ENCODE peak calls at places on chromosomes 1 and 21, in eight cellular contexts. S is tibial nerve, J is breast epithelium, F is HCT116, L is K562, Z is transverse colon, B is suprapubic skin, V is spleen. R is an unnamed sample.
A peak's percentile ranks its signal among the peaks of the same experiment; 100 is the strongest.

GRCh38 chr1:223102797-223103533 is 40.1 kb downstream of the TLR5 start:
- DNase-seq in S (no peak), F (no peak), Z (no peak), V (no peak), B (no peak), J (no peak), L (no peak), R (peak; percentile 62)

GRCh38 chr1:45230537-45230936 is 24.1 kb upstream of the ZSWIM5 start:
- DNase-seq in V (no peak), Z (peak; percentile 40), J (no peak), L (no peak), F (no peak), B (no peak), S (no peak), R (no peak)

GRCh38 chr21:33268736-33269441 is 2.7 kb downstream of the IL10RB start:
- DNase-seq in L (no peak), V (no peak), J (peak; percentile 96), Z (peak; percentile 97), F (peak; percentile 90), S (no peak), B (peak; percentile 77), R (no peak)

GRCh38 chr1:39491146-39491921 is at the start of gene BMP8A:
- DNase-seq in Z (peak; percentile 83), L (peak; percentile 97), S (no peak), J (no peak), F (peak; percentile 36), B (no peak), V (peak; percentile 92), R (peak; percentile 80)

GRCh38 chr1:203669739-203670138 is 43.1 kb downstream of the ATP2B4 start:
- DNase-seq in Z (no peak), L (no peak), B (no peak), J (no peak), F (peak; percentile 46), S (no peak), V (no peak), R (no peak)

GRCh38 chr1:17207966-17208418 is 3.1 kb downstream of the PADI1 start:
- DNase-seq in J (no peak), Z (no peak), B (no peak), S (no peak), F (peak; percentile 63), V (no peak), L (peak; percentile 47), R (no peak)

GRCh38 chr1:170204121-170204520 is 58.4 kb downstream of the NTMT2 start:
- DNase-seq in F (no peak), L (no peak), B (no peak), S (no peak), Z (no peak), V (no peak), J (no peak), R (no peak)

GRCh38 chr1:86229405-86229804 is 72.8 kb upstream of the COL24A1 start:
- DNase-seq in J (no peak), L (no peak), F (no peak), B (no peak), S (no peak), Z (no peak), V (no peak), R (no peak)

GRCh38 chr1:32903991-32904776 is 3.0 kb upstream of the TMEM54 start:
- DNase-seq in F (no peak), J (no peak), B (no peak), Z (peak; percentile 86), L (no peak), V (no peak), S (no peak), R (no peak)

GRCh38 chr1:153399401-153400055 is 8.7 kb upstream of the S100A8 start:
- DNase-seq in B (no peak), L (no peak), Z (no peak), J (no peak), S (no peak), V (no peak), F (no peak), R (no peak)

GRCh38 chr1:232303221-232303620 is 326.7 kb downstream of the SIPA1L2 start:
- DNase-seq in Z (no peak), S (no peak), B (no peak), V (no peak), F (no peak), L (no peak), J (no peak), R (no peak)

GRCh38 chr1:227155004-227155403 is 163.3 kb downstream of the CDC42BPA start:
- DNase-seq in S (no peak), L (no peak), J (no peak), V (no peak), Z (no peak), B (no peak), F (no peak), R (no peak)

GRCh38 chr1:113881661-113882060 is 5.7 kb downstream of the BCL2L15 start:
- DNase-seq in J (no peak), F (no peak), B (no peak), V (no peak), L (no peak), S (no peak), Z (no peak), R (no peak)

GRCh38 chr1:223622132-223622842 is 43.2 kb downstream of the CAPN8 start:
- DNase-seq in J (no peak), S (no peak), Z (no peak), L (no peak), F (no peak), B (no peak), V (no peak), R (no peak)

GRCh38 chr1:19910650-19911049 is 12.8 kb downstream of the PLA2G2E start:
- DNase-seq in V (no peak), Z (no peak), F (no peak), S (no peak), B (no peak), J (no peak), L (no peak), R (no peak)

GRCh38 chr21:36388835-36389234 is 3.6 kb downstream of the CHAF1B start:
- DNase-seq in Z (no peak), V (no peak), B (no peak), J (no peak), S (no peak), F (no peak), L (no peak), R (no peak)

GRCh38 chr1:25065246-25066238 is 135.5 kb upstream of the RUNX3 start:
- DNase-seq in L (no peak), V (peak; percentile 86), S (no peak), Z (no peak), F (no peak), J (no peak), B (no peak), R (no peak)

GRCh38 chr1:43764581-43764980 is 57.2 kb downstream of the ST3GAL3 start:
- DNase-seq in Z (no peak), V (no peak), S (no peak), J (no peak), L (no peak), B (no peak), F (no peak), R (peak; percentile 57)

GRCh38 chr1:107782192-107782845 is 182.7 kb downstream of the VAV3 start:
- DNase-seq in S (peak; percentile 85), L (peak; percentile 35), Z (no peak), V (no peak), B (no peak), F (peak; percentile 34), J (no peak), R (peak; percentile 43)

GRCh38 chr21:26801524-26801923 is 43.7 kb downstream of the ADAMTS1 start:
- DNase-seq in Z (no peak), J (no peak), L (no peak), B (no peak), V (no peak), F (no peak), S (no peak), R (no peak)
- TF ChIP-seq POLR2A in Z (no peak), J (no peak), L (no peak), B (no peak), V (no peak), F (no peak), S (no peak), R (no peak)

GRCh38 chr21:45522381-45522780 is 19.9 kb downstream of the SLC19A1 start:
- DNase-seq in V (peak; percentile 1), L (no peak), J (no peak), Z (peak; percentile 4), F (no peak), B (no peak), S (no peak), R (no peak)

GRCh38 chr21:45521241-45521640 is 21.0 kb downstream of the SLC19A1 start:
- DNase-seq in B (no peak), F (no peak), J (no peak), Z (no peak), S (no peak), V (no peak), L (no peak), R (no peak)

GRCh38 chr21:45523411-45524101 is 18.7 kb downstream of the SLC19A1 start:
- DNase-seq in L (no peak), S (no peak), F (no peak), B (peak; percentile 51), J (peak; percentile 24), V (peak; percentile 69), Z (peak; percentile 6), R (no peak)

GRCh38 chr21:45524756-45525152 is 17.5 kb downstream of the SLC19A1 start:
- DNase-seq in B (peak; percentile 46), J (peak; percentile 41), V (peak; percentile 35), S (no peak), Z (no peak), L (no peak), F (no peak), R (peak; percentile 9)

GRCh38 chr21:45522986-45523385 is 19.3 kb downstream of the SLC19A1 start:
- DNase-seq in S (no peak), V (peak; percentile 31), B (peak; percentile 30), J (peak; percentile 3), F (no peak), L (no peak), Z (peak; percentile 1), R (no peak)
- H3K9me3 ChIP-seq in S (peaks cover 36% of the 10 kb centered on the region), V (peaks cover 41% of the 10 kb centered on the region), B (no peaks in the 10 kb centered on the region), J (peaks cover 14% of the 10 kb centered on the region), F (peaks cover 23% of the 10 kb centered on the region), L (no peaks in the 10 kb centered on the region), Z (peaks cover 24% of the 10 kb centered on the region), R (peaks cover 12% of the 10 kb centered on the region)

GRCh38 chr1:8381618-8382017 is 63.7 kb downstream of the SLC45A1 start:
- DNase-seq in Z (no peak), L (no peak), J (no peak), S (no peak), F (no peak), B (no peak), V (no peak), R (no peak)

GRCh38 chr1:8382051-8382505 is 64.2 kb downstream of the SLC45A1 start:
- DNase-seq in J (no peak), L (no peak), F (no peak), Z (no peak), B (no peak), V (no peak), S (no peak), R (no peak)

GRCh38 chr1:8382608-8383525 is 65.0 kb downstream of the SLC45A1 start:
- DNase-seq in V (no peak), S (no peak), Z (no peak), L (no peak), J (no peak), B (no peak), F (no peak), R (no peak)

GRCh38 chr1:8384088-8384487 is 66.2 kb downstream of the SLC45A1 start:
- DNase-seq in Z (no peak), L (no peak), V (no peak), J (no peak), S (no peak), B (no peak), F (no peak), R (no peak)

GRCh38 chr1:8384577-8384976 is 66.7 kb downstream of the SLC45A1 start:
- DNase-seq in Z (no peak), S (no peak), B (no peak), F (no peak), J (no peak), L (no peak), V (no peak), R (no peak)
- H3K27ac ChIP-seq in Z (no peak overlapping the region), S (no peak overlapping the region), B (no peak overlapping the region), F (no peak overlapping the region), J (peak overlapping the region; percentile 10), L (no peak overlapping the region), V (peak overlapping the region; percentile 80), R (peak overlapping the region; percentile 18)

GRCh38 chr1:30748098-30748698 is 9.4 kb downstream of the LAPTM5 start:
- DNase-seq in Z (no peak), J (no peak), B (no peak), L (no peak), S (no peak), F (no peak), V (no peak), R (no peak)
- TF ChIP-seq POLR2A in Z (no peak), J (no peak), B (no peak), L (no peak), S (no peak), F (no peak), V (no peak), R (no peak)

R was measured in heart left ventricle.